ENCODE peak calls at places on chromosomes 3 and 15, in eight cellular contexts. One of them, this sample, is unnamed.

GRCh38 chr3:2880357-2880756 is 229.8 kb downstream of the IL5RA start:
- DNase-seq in amniotic stem cell: no peak
- DNase-seq in prostate gland: no peak
- DNase-seq in T-cell: no peak
- DNase-seq in activated B cell treated with CpG ODN at 0.5 μM for 24 hours: no peak
- DNase-seq in WTC11: no peak
- DNase-seq in GM04503: no peak
- DNase-seq in Panc1: no peak
- DNase-seq in this sample: no peak

GRCh38 chr3:71255498-71255897 is 328.0 kb downstream of the FOXP1 start:
- DNase-seq in prostate gland: no peak
- DNase-seq in amniotic stem cell: no peak
- DNase-seq in T-cell: no peak
- DNase-seq in WTC11: no peak
- DNase-seq in activated B cell treated with CpG ODN at 0.5 μM for 24 hours: no peak
- DNase-seq in GM04503: no peak
- DNase-seq in Panc1: no peak
- DNase-seq in this sample: no peak

GRCh38 chr3:33131328-33132018 is 17.7 kb downstream of the CRTAP start:
- DNase-seq in WTC11: peak
- DNase-seq in activated B cell treated with CpG ODN at 0.5 μM for 24 hours: no peak
- DNase-seq in GM04503: no peak
- DNase-seq in Panc1: no peak
- DNase-seq in prostate gland: peak
- DNase-seq in amniotic stem cell: peak
- DNase-seq in T-cell: no peak
- DNase-seq in this sample: peak

GRCh38 chr15:28892789-28893610 is 7.2 kb downstream of the APBA2 start:
- DNase-seq in WTC11: no peak
- DNase-seq in activated B cell treated with CpG ODN at 0.5 μM for 24 hours: no peak
- DNase-seq in Panc1: no peak
- DNase-seq in GM04503: no peak
- DNase-seq in prostate gland: no peak
- DNase-seq in T-cell: no peak
- DNase-seq in amniotic stem cell: no peak
- DNase-seq in this sample: no peak

GRCh38 chr3:110227987-110228386 is 843.6 kb upstream of the NECTIN3 start:
- DNase-seq in WTC11: no peak
- DNase-seq in amniotic stem cell: no peak
- DNase-seq in GM04503: no peak
- DNase-seq in prostate gland: no peak
- DNase-seq in activated B cell treated with CpG ODN at 0.5 μM for 24 hours: no peak
- DNase-seq in T-cell: no peak
- DNase-seq in Panc1: no peak
- DNase-seq in this sample: no peak

GRCh38 chr3:4292301-4292700 is 10.9 kb upstream of the SETMAR start:
- DNase-seq in T-cell: no peak
- DNase-seq in GM04503: no peak
- DNase-seq in prostate gland: no peak
- DNase-seq in activated B cell treated with CpG ODN at 0.5 μM for 24 hours: no peak
- DNase-seq in amniotic stem cell: no peak
- DNase-seq in WTC11: no peak
- DNase-seq in Panc1: no peak
- DNase-seq in this sample: no peak

GRCh38 chr3:114299421-114299820 is 5.6 kb downstream of the TIGIT start:
- DNase-seq in GM04503: no peak
- DNase-seq in activated B cell treated with CpG ODN at 0.5 μM for 24 hours: no peak
- DNase-seq in T-cell: no peak
- DNase-seq in WTC11: peak
- DNase-seq in amniotic stem cell: no peak
- DNase-seq in Panc1: no peak
- DNase-seq in prostate gland: no peak
- DNase-seq in this sample: no peak

GRCh38 chr3:57803647-57804081 is 47.6 kb downstream of the SLMAP start:
- DNase-seq in amniotic stem cell: peak
- DNase-seq in GM04503: peak
- DNase-seq in WTC11: no peak
- DNase-seq in T-cell: no peak
- DNase-seq in prostate gland: peak
- DNase-seq in Panc1: peak
- DNase-seq in activated B cell treated with CpG ODN at 0.5 μM for 24 hours: no peak
- DNase-seq in this sample: peak

GRCh38 chr15:34049096-34049495 is 10.1 kb upstream of the AVEN start:
- DNase-seq in prostate gland: no peak
- DNase-seq in T-cell: no peak
- DNase-seq in activated B cell treated with CpG ODN at 0.5 μM for 24 hours: no peak
- DNase-seq in Panc1: no peak
- DNase-seq in amniotic stem cell: no peak
- DNase-seq in WTC11: no peak
- DNase-seq in GM04503: peak
- DNase-seq in this sample: no peak

GRCh38 chr3:138084196-138084595 is 31.2 kb downstream of the DZIP1L start:
- DNase-seq in Panc1: no peak
- DNase-seq in GM04503: no peak
- DNase-seq in T-cell: no peak
- DNase-seq in prostate gland: no peak
- DNase-seq in WTC11: no peak
- DNase-seq in activated B cell treated with CpG ODN at 0.5 μM for 24 hours: no peak
- DNase-seq in amniotic stem cell: no peak
- DNase-seq in this sample: no peak

GRCh38 chr15:29669823-29670222 is 152.4 kb downstream of the TJP1 start:
- DNase-seq in WTC11: no peak
- DNase-seq in Panc1: no peak
- DNase-seq in GM04503: no peak
- DNase-seq in prostate gland: no peak
- DNase-seq in activated B cell treated with CpG ODN at 0.5 μM for 24 hours: no peak
- DNase-seq in T-cell: no peak
- DNase-seq in amniotic stem cell: no peak
- DNase-seq in this sample: no peak

GRCh38 chr15:64249842-64250575 is 87.2 kb upstream of the PPIB start:
- DNase-seq in amniotic stem cell: no peak
- DNase-seq in WTC11: no peak
- DNase-seq in Panc1: no peak
- DNase-seq in GM04503: no peak
- DNase-seq in prostate gland: peak
- DNase-seq in T-cell: no peak
- DNase-seq in activated B cell treated with CpG ODN at 0.5 μM for 24 hours: no peak
- DNase-seq in this sample: peak

GRCh38 chr15:30985081-30985531 is 6.3 kb downstream of the MTMR10 start:
- DNase-seq in Panc1: no peak
- DNase-seq in activated B cell treated with CpG ODN at 0.5 μM for 24 hours: no peak
- DNase-seq in amniotic stem cell: no peak
- DNase-seq in WTC11: no peak
- DNase-seq in T-cell: no peak
- DNase-seq in prostate gland: peak
- DNase-seq in GM04503: no peak
- DNase-seq in this sample: no peak

GRCh38 chr3:176873261-176873660 is 324.0 kb downstream of the TBL1XR1 start:
- DNase-seq in GM04503: no peak
- DNase-seq in T-cell: no peak
- DNase-seq in Panc1: no peak
- DNase-seq in WTC11: no peak
- DNase-seq in prostate gland: no peak
- DNase-seq in activated B cell treated with CpG ODN at 0.5 μM for 24 hours: no peak
- DNase-seq in amniotic stem cell: no peak
- DNase-seq in this sample: no peak

GRCh38 chr15:40911693-40912092 is 17.4 kb downstream of the VPS18 start:
- DNase-seq in T-cell: no peak
- DNase-seq in amniotic stem cell: no peak
- DNase-seq in prostate gland: no peak
- DNase-seq in Panc1: no peak
- DNase-seq in GM04503: no peak
- DNase-seq in WTC11: no peak
- DNase-seq in activated B cell treated with CpG ODN at 0.5 μM for 24 hours: no peak
- DNase-seq in this sample: no peak

GRCh38 chr15:57439128-57440030 is 63.1 kb downstream of the CGNL1 start:
- DNase-seq in GM04503: no peak
- DNase-seq in prostate gland: no peak
- DNase-seq in Panc1: no peak
- DNase-seq in WTC11: no peak
- DNase-seq in T-cell: no peak
- DNase-seq in amniotic stem cell: no peak
- DNase-seq in activated B cell treated with CpG ODN at 0.5 μM for 24 hours: no peak
- DNase-seq in this sample: no peak

GRCh38 chr3:127304121-127304744 is 16.4 kb upstream of the PRR20G start:
- DNase-seq in amniotic stem cell: no peak
- DNase-seq in activated B cell treated with CpG ODN at 0.5 μM for 24 hours: no peak
- DNase-seq in T-cell: no peak
- DNase-seq in WTC11: peak
- DNase-seq in prostate gland: peak
- DNase-seq in GM04503: no peak
- DNase-seq in Panc1: no peak
- DNase-seq in this sample: peak

GRCh38 chr3:10927551-10927950 is 65.0 kb upstream of the SLC6A1 start:
- DNase-seq in Panc1: no peak
- DNase-seq in T-cell: no peak
- DNase-seq in WTC11: no peak
- DNase-seq in amniotic stem cell: no peak
- DNase-seq in activated B cell treated with CpG ODN at 0.5 μM for 24 hours: no peak
- DNase-seq in prostate gland: no peak
- DNase-seq in GM04503: no peak
- DNase-seq in this sample: no peak

GRCh38 chr3:127037021-127037400 is 54.1 kb downstream of the PLXNA1 start:
- DNase-seq in WTC11: no peak
- DNase-seq in amniotic stem cell: no peak
- DNase-seq in T-cell: no peak
- DNase-seq in Panc1: no peak
- DNase-seq in activated B cell treated with CpG ODN at 0.5 μM for 24 hours: no peak
- DNase-seq in GM04503: no peak
- DNase-seq in prostate gland: no peak
- DNase-seq in this sample: no peak

GRCh38 chr3:141707741-141708203 is 30.3 kb upstream of the RNF7 start:
- DNase-seq in WTC11: no peak
- DNase-seq in prostate gland: no peak
- DNase-seq in GM04503: peak
- DNase-seq in amniotic stem cell: no peak
- DNase-seq in T-cell: no peak
- DNase-seq in activated B cell treated with CpG ODN at 0.5 μM for 24 hours: no peak
- DNase-seq in Panc1: no peak
- DNase-seq in this sample: no peak

GRCh38 chr3:113910966-113911365 is 36.8 kb upstream of the ZDHHC23 start:
- DNase-seq in amniotic stem cell: no peak
- DNase-seq in Panc1: no peak
- DNase-seq in WTC11: no peak
- DNase-seq in T-cell: no peak
- DNase-seq in prostate gland: no peak
- DNase-seq in GM04503: peak
- DNase-seq in activated B cell treated with CpG ODN at 0.5 μM for 24 hours: no peak
- DNase-seq in this sample: no peak

GRCh38 chr3:49173792-49174170 is 2.4 kb downstream of the KLHDC8B start:
- DNase-seq in prostate gland: no peak
- DNase-seq in GM04503: no peak
- DNase-seq in WTC11: no peak
- DNase-seq in activated B cell treated with CpG ODN at 0.5 μM for 24 hours: no peak
- DNase-seq in Panc1: no peak
- DNase-seq in T-cell: no peak
- DNase-seq in amniotic stem cell: no peak
- DNase-seq in this sample: no peak

GRCh38 chr3:55873523-55874254 is 386.6 kb upstream of the WNT5A start:
- DNase-seq in WTC11: no peak
- DNase-seq in activated B cell treated with CpG ODN at 0.5 μM for 24 hours: no peak
- DNase-seq in T-cell: no peak
- DNase-seq in prostate gland: no peak
- DNase-seq in amniotic stem cell: no peak
- DNase-seq in GM04503: no peak
- DNase-seq in Panc1: peak
- DNase-seq in this sample: no peak

This sample was measured in SW 1271.